ENCODE peak calls at places on chromosomes 16 and 17, in four cellular contexts. M is NCI-H1105, B is NCI-H1436, L is NCI-H2081. Y is an unnamed sample.

GRCh38 chr16:4693956-4694663 is 748 bp downstream of the NUDT16L1 start:
- DNase-seq in B (no peak), L (peak; percentile 22), M (peak; percentile 2), Y (peak; percentile 22)

GRCh38 chr17:27853121-27853520 is 40.0 kb downstream of the LYRM9 start:
- DNase-seq in B (no peak), M (no peak), L (no peak), Y (no peak)

GRCh38 chr17:28956112-28956511 is 4.8 kb upstream of the PHF12 start:
- DNase-seq in B (no peak), L (no peak), M (no peak), Y (no peak)

GRCh38 chr16:80707686-80708085 is 96.7 kb downstream of the CDYL2 start:
- DNase-seq in L (no peak), B (no peak), M (no peak), Y (no peak)

GRCh38 chr17:70050192-70050591 is 24.8 kb upstream of the KCNJ16 start:
- DNase-seq in L (no peak), M (no peak), B (no peak), Y (no peak)

GRCh38 chr17:37148171-37148570 is 199.4 kb downstream of the AATF start:
- DNase-seq in M (no peak), B (no peak), L (no peak), Y (no peak)

GRCh38 chr17:74807925-74808324 is 31.8 kb upstream of the NAT9 start:
- DNase-seq in B (no peak), L (peak; percentile 79), M (peak; percentile 94), Y (no peak)

GRCh38 chr17:4332296-4332970 is 34.0 kb downstream of the UBE2G1 start:
- DNase-seq in L (no peak), M (no peak), B (no peak), Y (no peak)

GRCh38 chr17:71709974-71710373 is 410.8 kb upstream of the SOX9 start:
- DNase-seq in M (no peak), B (no peak), L (peak; percentile 63), Y (no peak)

GRCh38 chr16:54647216-54647615 is 283.4 kb upstream of the IRX5 start:
- DNase-seq in B (no peak), M (no peak), L (no peak), Y (no peak)

GRCh38 chr17:77089118-77089477 is 51.7 kb upstream of the SEC14L1 start:
- DNase-seq in B (no peak), M (no peak), L (no peak), Y (no peak)

GRCh38 chr16:85557083-85557975 is 55.8 kb upstream of the GSE1 start:
- DNase-seq in M (no peak), L (peak; percentile 57), B (no peak), Y (no peak)

GRCh38 chr17:66727634-66728570 is 107.0 kb upstream of the CACNG5 start:
- DNase-seq in L (peak; percentile 75), B (peak; percentile 87), M (peak; percentile 73), Y (no peak)

GRCh38 chr17:10216213-10216982 is 18.0 kb upstream of the GAS7 start:
- DNase-seq in L (no peak), B (no peak), M (no peak), Y (no peak)

GRCh38 chr17:51794466-51794865 is 364.0 kb downstream of the CA10 start:
- DNase-seq in M (no peak), L (no peak), B (no peak), Y (no peak)

GRCh38 chr16:77387810-77388209 is 47.0 kb downstream of the ADAMTS18 start:
- DNase-seq in M (no peak), L (no peak), B (no peak), Y (no peak)

GRCh38 chr16:56931253-56931768 is 631 bp upstream of the HERPUD1 start:
- DNase-seq in B (no peak), M (no peak), L (no peak), Y (no peak)

GRCh38 chr17:49390548-49391324 is 23.9 kb downstream of the PHB1 start:
- DNase-seq in B (no peak), M (no peak), L (no peak), Y (no peak)

GRCh38 chr17:8630802-8631553 is 453 bp upstream of the MYH10 start:
- DNase-seq in B (peak; percentile 99), M (peak; percentile 100), L (peak; percentile 99), Y (peak; percentile 99)

GRCh38 chr16:84648595-84649510 is 542 bp downstream of the KLHL36 start:
- DNase-seq in M (no peak), B (no peak), L (no peak), Y (no peak)

GRCh38 chr17:74148446-74148845 is 55.0 kb upstream of the RPL38 start:
- DNase-seq in B (no peak), L (no peak), M (no peak), Y (no peak)

GRCh38 chr17:77429985-77430752 is 289.4 kb downstream of the SEC14L1 start:
- DNase-seq in B (peak; percentile 58), L (peak; percentile 48), M (no peak), Y (no peak)

GRCh38 chr17:78716814-78717393 is 65.2 kb downstream of the CYTH1 start:
- DNase-seq in B (peak; percentile 33), L (peak; percentile 82), M (peak; percentile 84), Y (no peak)

GRCh38 chr17:21363776-21364642 is 12.1 kb upstream of the KCNJ12 start:
- DNase-seq in M (no peak), B (no peak), L (no peak), Y (no peak)

GRCh38 chr16:23944381-23944780 is 108.6 kb downstream of the PRKCB start:
- DNase-seq in L (no peak), B (no peak), M (no peak), Y (no peak)

GRCh38 chr16:72609933-72610332 is 438.0 kb upstream of the PMFBP1 start:
- DNase-seq in M (no peak), L (no peak), B (no peak), Y (no peak)

GRCh38 chr16:84832488-84833141 is 12.8 kb downstream of the CRISPLD2 start:
- DNase-seq in L (no peak), B (no peak), M (no peak), Y (peak; percentile 60)

GRCh38 chr17:41009936-41010335 is 1.0 kb upstream of the KRTAP3-1 start:
- DNase-seq in B (no peak), L (no peak), M (no peak), Y (no peak)

GRCh38 chr17:67862614-67863217 is 37.4 kb downstream of the BPTF start:
- DNase-seq in B (no peak), M (no peak), L (no peak), Y (no peak)

GRCh38 chr17:41639492-41640473 is 15.4 kb upstream of the KRT17 start:
- DNase-seq in B (no peak), M (no peak), L (no peak), Y (no peak)

GRCh38 chr17:73639926-73640325 is 4.3 kb downstream of the SDK2 start:
- DNase-seq in L (peak; percentile 88), M (peak; percentile 48), B (no peak), Y (no peak)

GRCh38 chr17:14201595-14201994 is 35.1 kb downstream of the CDRT15 start:
- DNase-seq in L (no peak), M (no peak), B (no peak), Y (no peak)

GRCh38 chr17:47708864-47709541 is 15.0 kb downstream of the TBKBP1 start:
- DNase-seq in L (no peak), B (no peak), M (no peak), Y (no peak)

GRCh38 chr17:77487211-77487629 is 346.5 kb downstream of the SEC14L1 start:
- DNase-seq in L (no peak), B (no peak), M (no peak), Y (no peak)

GRCh38 chr17:82080048-82080788 is 14.6 kb upstream of the DUS1L start:
- DNase-seq in M (no peak), B (no peak), L (no peak), Y (no peak)

Y was measured in HFF-Myc.